ENCODE peak calls at places on chromosomes 6 and 20, in six cellular contexts. Q, E, B, L, T and I are unnamed samples.

GRCh38 chr6:74073896-74074295 is 377.9 kb downstream of the CD109 start:
- DNase-seq in E (no peak), B (no peak), Q (no peak), T (peak; percentile 86), L (no peak), I (no peak)

GRCh38 chr6:41286544-41287346 is at the start of gene TREM1:
- DNase-seq in B (peak; percentile 76), T (peak; percentile 70), E (peak; percentile 79), Q (peak; percentile 78), L (no peak), I (peak; percentile 65)

GRCh38 chr6:11381801-11382513 is 149.5 kb upstream of the NEDD9 start:
- DNase-seq in L (no peak), E (peak; percentile 64), B (peak; percentile 67), T (no peak), Q (peak; percentile 31), I (no peak)

GRCh38 chr6:3911614-3912336 is 62.6 kb downstream of the FAM50B start:
- DNase-seq in L (peak; percentile 47), E (no peak), T (peak; percentile 69), B (no peak), Q (no peak), I (peak; percentile 71)

GRCh38 chr6:20661721-20662120 is 127.5 kb downstream of the CDKAL1 start:
- DNase-seq in L (no peak), T (peak; percentile 1), E (no peak), B (no peak), Q (no peak), I (no peak)

GRCh38 chr20:5297280-5298004 is 19.3 kb downstream of the PROKR2 start:
- DNase-seq in L (no peak), B (no peak), Q (no peak), T (peak; percentile 15), E (no peak), I (no peak)

GRCh38 chr20:62646851-62647520 is 4.7 kb downstream of the SLCO4A1 start:
- DNase-seq in B (no peak), T (no peak), L (no peak), E (no peak), Q (no peak), I (no peak)

GRCh38 chr20:36098364-36098763 is 56.2 kb upstream of the EPB41L1 start:
- DNase-seq in B (no peak), L (peak; percentile 69), Q (peak; percentile 55), T (peak; percentile 80), E (no peak), I (no peak)

GRCh38 chr6:136474241-136474640 is 76.0 kb downstream of the MAP7 start:
- DNase-seq in T (no peak), L (no peak), B (no peak), E (no peak), Q (no peak), I (no peak)

GRCh38 chr6:167737205-167737830 is 89.4 kb upstream of the AFDN start:
- DNase-seq in T (no peak), B (no peak), E (no peak), L (no peak), Q (no peak), I (no peak)

GRCh38 chr20:40073535-40074111 is 615.4 kb downstream of the MAFB start:
- DNase-seq in L (no peak), Q (no peak), B (no peak), E (no peak), T (no peak), I (no peak)

GRCh38 chr20:31663838-31664695 is 26.4 kb downstream of the COX4I2 start:
- DNase-seq in B (peak; percentile 78), Q (no peak), L (no peak), E (peak; percentile 73), T (no peak), I (no peak)

DNA sequence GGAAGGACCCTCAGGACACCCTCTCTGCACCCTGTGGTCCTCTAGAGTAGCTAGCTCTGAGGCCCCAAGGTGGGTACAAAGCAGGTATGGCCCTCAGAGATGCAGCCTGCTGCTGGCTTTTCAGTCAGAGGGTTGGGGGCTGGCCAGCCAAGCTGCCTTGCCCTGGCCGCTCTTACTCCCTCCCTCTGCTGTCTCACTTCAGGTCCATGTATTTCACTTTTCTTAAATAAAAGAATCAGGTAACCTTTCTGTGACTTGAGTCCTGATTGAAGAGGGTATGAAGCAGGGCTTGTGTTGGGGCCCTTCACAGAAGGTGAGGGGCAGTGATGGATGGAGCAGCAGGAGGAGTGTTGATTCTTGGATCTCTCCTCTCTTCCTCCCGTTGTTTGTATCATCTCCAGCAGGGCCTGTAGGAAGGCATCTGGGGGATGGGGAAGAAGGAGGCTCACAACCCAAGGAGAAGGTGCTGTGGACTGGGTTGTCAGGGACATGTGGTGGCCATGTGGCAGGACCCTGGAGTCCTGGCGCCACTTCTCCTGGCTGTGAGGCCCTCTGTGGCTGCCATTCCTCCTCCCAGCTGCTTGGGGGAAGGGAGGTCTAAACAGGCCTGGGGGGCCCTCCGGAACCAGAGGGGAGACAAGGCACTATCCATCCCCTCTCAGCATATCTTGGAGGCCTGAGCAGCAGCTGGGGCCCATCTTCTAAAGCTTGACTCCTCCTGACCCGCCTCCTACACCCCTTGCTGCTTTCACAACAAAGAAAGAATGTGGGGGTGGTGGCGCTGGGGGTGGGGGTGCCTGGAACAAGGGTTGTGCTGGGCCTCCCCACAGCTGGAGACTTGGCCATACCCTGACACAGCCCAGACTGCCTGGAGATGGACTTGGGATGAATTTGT is 1.0 kb upstream of the PTK7 start:
- DNase-seq in Q (no peak), L (no peak), E (no peak), T (peak; percentile 94), B (no peak), I (no peak)
- H3K4me3 ChIP-seq in Q (no peak overlapping the region), L (peak overlapping the region; percentile 85), E (peak overlapping the region; percentile 72), T (peak overlapping the region; percentile 75), B (no peak overlapping the region), I (peak overlapping the region; percentile 63)

GRCh38 chr20:61308171-61308795 is 56.2 kb downstream of the CDH4 start:
- DNase-seq in E (no peak), B (no peak), Q (no peak), L (no peak), T (no peak), I (no peak)

GRCh38 chr20:61304750-61305149 is 52.7 kb downstream of the CDH4 start:
- DNase-seq in Q (no peak), E (no peak), L (no peak), B (no peak), T (no peak), I (no peak)

GRCh38 chr20:61307686-61308085 is 55.6 kb downstream of the CDH4 start:
- DNase-seq in Q (no peak), L (no peak), E (no peak), T (no peak), B (no peak), I (no peak)

GRCh38 chr20:61303675-61304074 is 51.6 kb downstream of the CDH4 start:
- DNase-seq in B (no peak), Q (no peak), T (no peak), L (no peak), E (no peak), I (no peak)

DNA sequence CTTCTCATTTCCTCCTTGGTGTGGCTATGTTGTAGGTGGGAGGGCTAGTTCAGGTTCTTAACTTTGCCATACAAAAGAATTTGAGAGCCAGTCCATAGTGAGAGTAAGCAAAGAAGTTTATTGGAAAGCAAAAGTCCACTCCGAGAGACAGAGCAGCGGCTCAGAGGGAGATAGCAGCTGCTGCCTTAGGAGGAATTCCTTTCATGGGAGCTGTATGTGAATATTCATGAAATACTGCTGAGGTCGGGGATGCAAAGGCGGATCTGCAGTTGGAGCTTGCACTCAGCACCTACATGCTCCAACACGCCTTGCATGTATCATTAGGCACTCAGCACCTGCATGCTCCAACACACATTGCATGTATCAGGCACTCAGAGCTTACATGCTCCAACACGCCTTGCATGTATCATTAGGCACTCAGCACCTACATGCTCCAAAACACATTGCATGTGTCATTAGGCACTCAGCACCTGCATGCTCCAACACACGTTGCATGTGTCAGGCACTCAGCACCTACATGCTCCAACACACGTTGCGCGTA is 54.9 kb downstream of the CDH4 start:
- DNase-seq in Q (no peak), T (no peak), E (no peak), B (no peak), L (no peak), I (no peak)
- H3K4me3 ChIP-seq in Q (no peak overlapping the region), T (no peak overlapping the region), E (no peak overlapping the region), B (no peak overlapping the region), L (no peak overlapping the region), I (no peak overlapping the region)

DNA sequence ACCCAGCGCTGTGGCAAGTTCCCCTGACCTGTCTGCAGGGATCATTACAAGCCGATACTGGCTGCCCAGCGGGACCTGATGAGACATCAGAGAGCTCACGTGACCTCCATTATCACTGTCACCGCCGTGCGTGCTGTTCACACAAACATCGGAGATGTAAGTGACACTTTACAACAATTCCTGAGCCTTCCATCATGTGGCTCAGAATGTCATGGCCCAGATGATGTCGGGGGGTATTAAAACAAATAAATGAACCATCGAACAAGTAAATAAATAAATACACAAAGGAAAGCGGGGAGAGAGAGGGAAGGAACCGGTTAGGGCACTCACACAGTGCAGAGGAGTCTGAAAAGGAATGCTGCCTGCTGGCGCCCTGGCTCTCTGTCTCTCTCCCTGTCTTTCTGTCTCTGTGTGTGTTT is 195.1 kb downstream of the BMP7 start:
- DNase-seq in Q (no peak), E (no peak), B (peak; percentile 10), T (no peak), L (no peak), I (no peak)
- H3K4me3 ChIP-seq in Q (no peak overlapping the region), E (no peak overlapping the region), B (no peak overlapping the region), T (no peak overlapping the region), L (no peak overlapping the region), I (no peak overlapping the region)

GRCh38 chr6:7730003-7730402 is 4.1 kb downstream of the BMP6 start:
- DNase-seq in L (no peak), E (no peak), T (no peak), B (no peak), Q (no peak), I (no peak)

GRCh38 chr6:7728855-7729590 is 3.1 kb downstream of the BMP6 start:
- DNase-seq in E (no peak), Q (no peak), T (no peak), B (no peak), L (no peak), I (no peak)

GRCh38 chr6:7726416-7727149 is 684 bp downstream of the BMP6 start:
- DNase-seq in T (no peak), E (no peak), B (no peak), L (no peak), Q (no peak), I (peak; percentile 15)

GRCh38 chr6:7727150-7727950 is 1.5 kb downstream of the BMP6 start:
- DNase-seq in T (no peak), Q (no peak), E (no peak), B (no peak), L (no peak), I (no peak)

DNA sequence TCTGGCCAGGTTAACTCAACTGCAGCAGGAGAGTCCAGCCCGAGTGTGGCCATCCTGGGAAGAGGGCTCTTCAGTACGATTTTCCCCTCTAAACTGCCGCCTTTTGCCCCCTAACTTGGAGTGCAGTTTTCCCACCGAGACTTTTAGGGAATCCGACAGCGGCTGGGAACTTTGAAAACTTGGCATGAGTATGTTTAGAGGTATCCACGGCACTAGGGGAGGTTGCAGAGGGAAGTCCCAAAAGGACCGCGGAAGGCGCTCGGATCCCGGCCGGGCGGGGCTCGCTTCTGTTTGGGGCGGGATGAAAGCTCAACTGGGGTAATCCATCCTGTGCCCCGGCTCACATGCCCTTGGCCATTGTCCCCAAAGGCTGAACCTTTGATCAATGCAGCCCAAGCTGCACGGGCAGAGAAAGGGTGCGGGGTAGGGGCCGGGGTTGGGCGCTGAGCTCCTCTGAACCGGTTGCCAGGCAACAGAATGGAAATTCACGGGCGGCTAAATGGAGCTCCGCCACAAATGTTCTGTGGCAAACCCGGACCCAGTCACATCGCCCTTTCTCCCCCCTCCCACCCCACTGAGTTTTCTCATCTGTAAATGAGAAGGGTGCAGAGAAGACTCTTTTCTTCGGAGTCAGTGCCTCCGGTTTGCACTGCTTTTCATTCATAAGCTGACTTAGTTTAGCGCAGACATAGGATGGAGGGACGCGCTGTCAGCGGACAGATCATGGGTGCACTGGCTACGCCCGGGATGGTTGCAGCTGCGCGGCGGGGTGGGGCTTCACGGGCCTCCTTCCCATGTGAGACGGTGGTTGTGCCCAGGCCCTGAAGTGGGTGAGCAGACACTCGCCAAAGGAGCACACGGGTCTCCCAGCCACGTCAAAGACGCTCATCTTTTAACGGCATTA is 2.3 kb downstream of the BMP6 start:
- DNase-seq in Q (no peak), E (peak; percentile 54), L (no peak), B (peak; percentile 69), T (no peak), I (peak; percentile 59)
- H3K4me3 ChIP-seq in Q (peak overlapping the region; percentile 37), E (peak overlapping the region; percentile 77), L (peak overlapping the region; percentile 62), B (peak overlapping the region; percentile 67), T (peak overlapping the region; percentile 61), I (peak overlapping the region; percentile 79)